ENCODE peak calls at places on chromosomes 5 and 9, in five cellular contexts. O, Y, B, R and C are unnamed samples.

GRCh38 chr5:171309526-171310333 is 682 bp downstream of the TLX3 start:
- DNase-seq in O (peak; percentile 86), Y (no peak), B (no peak), R (no peak), C (peak; percentile 80)

GRCh38 chr9:22588918-22589317 is 142.3 kb downstream of the DMRTA1 start:
- DNase-seq in B (no peak), O (no peak), Y (no peak), R (no peak), C (no peak)

GRCh38 chr5:102547659-102548058 is 48.9 kb upstream of the SLCO6A1 start:
- DNase-seq in O (no peak), R (no peak), B (no peak), Y (no peak), C (no peak)

GRCh38 chr5:103669615-103670014 is 107.0 kb upstream of the NUDT12 start:
- DNase-seq in Y (no peak), B (no peak), O (no peak), R (no peak), C (no peak)

GRCh38 chr5:73018892-73019291 is 63.1 kb downstream of the FCHO2 start:
- DNase-seq in R (no peak), O (no peak), Y (no peak), B (no peak), C (no peak)

GRCh38 chr5:148957591-148958202 is 105.2 kb downstream of the SH3TC2 start:
- DNase-seq in Y (no peak), R (peak; percentile 31), O (peak; percentile 77), B (peak; percentile 34), C (peak; percentile 59)

GRCh38 chr9:14935099-14935710 is 25.0 kb upstream of the FREM1 start:
- DNase-seq in Y (no peak), R (no peak), B (no peak), O (no peak), C (no peak)

GRCh38 chr5:139961435-139962157 is 81.5 kb downstream of the NRG2 start:
- DNase-seq in Y (no peak), O (no peak), R (no peak), B (no peak), C (no peak)